ENCODE peak calls at places on chromosome 4, in nine cellular contexts. V is suprapubic skin, M is thyroid gland, A is ovary, E is NB4, B is breast epithelium, T is A549, D is upper lobe of left lung, P is testis. L is an unnamed sample.

GRCh38 chr4:163587867-163588266 is 93.4 kb downstream of the TMA16 start:
- DNase-seq in V (no peak), A (no peak), D (no peak), E (peak), T (no peak), P (no peak), B (no peak), M (no peak), L (no peak)

GRCh38 chr4:108113229-108113628 is 55.5 kb downstream of the LEF1 start:
- DNase-seq in M (peak), T (no peak), B (no peak), A (no peak), E (no peak), P (no peak), V (no peak), D (no peak), L (no peak)

GRCh38 chr4:147825451-147826287 is 93.8 kb downstream of the ARHGAP10 start:
- DNase-seq in B (peak), M (peak), T (no peak), A (peak), P (peak), E (no peak), V (no peak), D (no peak), L (no peak)

GRCh38 chr4:185469539-185470154 is 1.9 kb downstream of the CCDC110 start:
- DNase-seq in E (no peak), B (no peak), A (peak), T (no peak), V (no peak), P (no peak), M (no peak), D (no peak), L (no peak)

GRCh38 chr4:183718876-183719275 is 59.8 kb downstream of the TRAPPC11 start:
- DNase-seq in T (no peak), D (no peak), V (no peak), M (no peak), P (no peak), E (no peak), B (no peak), A (no peak), L (no peak)

GRCh38 chr4:185054257-185054656 is 36.0 kb downstream of the HELT start:
- DNase-seq in B (no peak), D (no peak), V (no peak), A (no peak), P (no peak), E (no peak), M (no peak), T (no peak), L (no peak)

GRCh38 chr4:87354168-87355102 is 31.8 kb upstream of the HSD17B13 start:
- DNase-seq in M (no peak), V (no peak), B (no peak), E (no peak), P (no peak), T (no peak), A (no peak), D (peak), L (no peak)

GRCh38 chr4:73729534-73730165 is 10.7 kb upstream of the CXCL8 start:
- DNase-seq in D (peak), A (peak), P (peak), M (peak), B (peak), E (peak), T (peak), V (peak), L (peak)

GRCh38 chr4:65831828-65832227 is 161.5 kb upstream of the EPHA5 start:
- DNase-seq in A (no peak), T (no peak), P (no peak), B (no peak), V (no peak), M (no peak), E (no peak), D (no peak), L (no peak)

GRCh38 chr4:20026456-20026855 is 225.2 kb upstream of the SLIT2 start:
- DNase-seq in E (no peak), A (no peak), P (no peak), B (no peak), D (no peak), V (no peak), M (no peak), T (no peak), L (no peak)

GRCh38 chr4:4840351-4840750 is 19.1 kb upstream of the MSX1 start:
- DNase-seq in T (no peak), D (no peak), A (no peak), M (no peak), P (no peak), B (no peak), E (no peak), V (no peak), L (peak)

GRCh38 chr4:36317731-36318130 is 36.3 kb downstream of the DTHD1 start:
- DNase-seq in E (no peak), V (no peak), B (no peak), A (no peak), M (no peak), D (no peak), T (no peak), P (no peak), L (no peak)

GRCh38 chr4:5166377-5166776 is 115.1 kb downstream of the STK32B start:
- DNase-seq in E (no peak), T (no peak), B (no peak), M (no peak), V (no peak), P (no peak), D (no peak), A (no peak), L (no peak)

GRCh38 chr4:170243662-170244288 is 154.0 kb upstream of the AADAT start:
- DNase-seq in B (no peak), D (no peak), P (no peak), A (no peak), E (no peak), V (no peak), M (no peak), T (no peak), L (no peak)

GRCh38 chr4:158446106-158446505 is 75.6 kb upstream of the RXFP1 start:
- DNase-seq in A (no peak), P (no peak), D (no peak), V (no peak), B (no peak), T (no peak), E (no peak), M (no peak), L (no peak)

GRCh38 chr4:183362916-183363542 is 40.8 kb upstream of the CLDN24 start:
- DNase-seq in M (no peak), P (no peak), T (no peak), D (no peak), V (peak), B (no peak), A (no peak), E (no peak), L (no peak)

GRCh38 chr4:1011022-1011694 is at the start of gene FGFRL1:
- DNase-seq in E (peak), T (peak), M (peak), A (peak), V (peak), B (peak), D (peak), P (peak), L (peak)

GRCh38 chr4:31461425-31461824 is 741.3 kb downstream of the PCDH7 start:
- DNase-seq in V (no peak), M (no peak), A (no peak), P (no peak), D (no peak), E (no peak), B (no peak), T (no peak), L (no peak)

GRCh38 chr4:155758500-155759371 is at the start of gene GUCY1B1:
- DNase-seq in A (peak), M (peak), D (peak), P (peak), E (no peak), B (peak), V (peak), T (peak), L (peak)

GRCh38 chr4:102616661-102617060 is 115.5 kb downstream of the NFKB1 start:
- DNase-seq in M (no peak), D (no peak), P (no peak), V (no peak), E (no peak), A (no peak), B (no peak), T (no peak), L (no peak)

GRCh38 chr4:66554844-66555243 is 884.6 kb upstream of the EPHA5 start:
- DNase-seq in T (no peak), A (no peak), V (no peak), P (no peak), B (no peak), E (no peak), D (no peak), M (no peak), L (no peak)

GRCh38 chr4:27121830-27122229 is 261.2 kb downstream of the STIM2 start:
- DNase-seq in M (no peak), A (no peak), E (no peak), P (no peak), V (no peak), B (no peak), D (no peak), T (no peak), L (no peak)

GRCh38 chr4:8274772-8275241 is 5.3 kb downstream of the HTRA3 start:
- DNase-seq in B (peak), D (peak), V (peak), M (peak), E (peak), T (no peak), A (peak), P (peak), L (peak)

GRCh38 chr4:176198316-176198903 is 3.0 kb upstream of the SPATA4 start:
- DNase-seq in D (peak), M (no peak), A (no peak), E (no peak), V (no peak), T (no peak), P (no peak), B (no peak), L (no peak)

GRCh38 chr4:140152015-140152703 is 1.8 kb downstream of the MAML3 start:
- DNase-seq in V (peak), P (peak), E (no peak), T (peak), D (peak), M (peak), A (peak), B (no peak), L (peak)

GRCh38 chr4:173270312-173271027 is 63.7 kb downstream of the HMGB2 start:
- DNase-seq in B (no peak), M (no peak), E (no peak), P (peak), D (no peak), T (no peak), A (no peak), V (no peak), L (no peak)

GRCh38 chr4:120869511-120870278 is 52.8 kb downstream of the PRDM5 start:
- DNase-seq in A (no peak), T (no peak), D (no peak), P (no peak), E (no peak), B (no peak), M (no peak), V (no peak), L (no peak)

GRCh38 chr4:27720010-27720766 is 859.5 kb downstream of the STIM2 start:
- DNase-seq in A (no peak), P (no peak), T (no peak), V (no peak), E (no peak), M (no peak), B (no peak), D (no peak), L (no peak)

GRCh38 chr4:48196758-48197504 is 62.9 kb upstream of the TXK start:
- DNase-seq in M (no peak), B (no peak), E (no peak), P (no peak), D (no peak), V (no peak), A (no peak), T (no peak), L (no peak)

GRCh38 chr4:56681158-56681848 is at the start of gene HOPX:
- DNase-seq in T (no peak), B (peak), E (peak), M (peak), P (peak), A (no peak), D (peak), V (no peak), L (peak)

GRCh38 chr4:7929530-7929951 is 10.1 kb downstream of the AFAP1 start:
- DNase-seq in M (peak), P (no peak), E (no peak), A (no peak), B (peak), T (no peak), V (peak), D (peak), L (peak)

GRCh38 chr4:141126769-141127168 is 6.5 kb downstream of the RNF150 start:
- DNase-seq in A (no peak), P (no peak), V (no peak), D (no peak), B (no peak), E (no peak), T (no peak), M (no peak), L (no peak)

GRCh38 chr4:36568575-36568974 is 287.2 kb downstream of the DTHD1 start:
- DNase-seq in V (no peak), D (no peak), B (no peak), P (peak), T (no peak), E (no peak), M (no peak), A (no peak), L (no peak)

GRCh38 chr4:74258949-74259348 is 49.3 kb upstream of the EPGN start:
- DNase-seq in M (peak), T (no peak), E (no peak), A (no peak), P (peak), D (no peak), V (no peak), B (no peak), L (no peak)

GRCh38 chr4:154529737-154530136 is 20.5 kb downstream of the PLRG1 start:
- DNase-seq in V (no peak), D (no peak), B (peak), A (no peak), E (no peak), P (no peak), M (peak), T (no peak), L (no peak)

GRCh38 chr4:158788608-158789007 is 19.8 kb downstream of the FNIP2 start:
- DNase-seq in P (no peak), V (no peak), A (no peak), M (no peak), E (no peak), B (no peak), D (no peak), T (no peak), L (no peak)

GRCh38 chr4:38940476-38940875 is 72.9 kb downstream of the FAM114A1 start:
- DNase-seq in B (no peak), P (no peak), T (no peak), D (no peak), V (no peak), M (no peak), E (no peak), A (no peak), L (no peak)
- H3K4me3 ChIP-seq in B (no peak), P (no peak), T (no peak), D (no peak), V (no peak), M (no peak), E (no peak), A (no peak), L (no peak)

GRCh38 chr4:41992967-41993857 is 2.9 kb downstream of the SLC30A9 start:
- DNase-seq in B (no peak), D (no peak), M (no peak), P (no peak), T (no peak), A (no peak), E (peak), V (no peak), L (no peak)

GRCh38 chr4:41991916-41992767 is 1.8 kb downstream of the SLC30A9 start:
- DNase-seq in T (peak), E (peak), A (no peak), D (no peak), M (no peak), V (no peak), P (no peak), B (no peak), L (no peak)

GRCh38 chr4:41990029-41990382 is 324 bp upstream of the SLC30A9 start:
- DNase-seq in M (no peak), E (no peak), B (no peak), D (no peak), P (no peak), T (peak), A (no peak), V (no peak), L (no peak)

GRCh38 chr4:41994461-41994860 is 4.1 kb downstream of the SLC30A9 start:
- DNase-seq in V (no peak), P (no peak), E (peak), T (no peak), B (no peak), A (no peak), D (no peak), M (no peak), L (no peak)

DNA sequence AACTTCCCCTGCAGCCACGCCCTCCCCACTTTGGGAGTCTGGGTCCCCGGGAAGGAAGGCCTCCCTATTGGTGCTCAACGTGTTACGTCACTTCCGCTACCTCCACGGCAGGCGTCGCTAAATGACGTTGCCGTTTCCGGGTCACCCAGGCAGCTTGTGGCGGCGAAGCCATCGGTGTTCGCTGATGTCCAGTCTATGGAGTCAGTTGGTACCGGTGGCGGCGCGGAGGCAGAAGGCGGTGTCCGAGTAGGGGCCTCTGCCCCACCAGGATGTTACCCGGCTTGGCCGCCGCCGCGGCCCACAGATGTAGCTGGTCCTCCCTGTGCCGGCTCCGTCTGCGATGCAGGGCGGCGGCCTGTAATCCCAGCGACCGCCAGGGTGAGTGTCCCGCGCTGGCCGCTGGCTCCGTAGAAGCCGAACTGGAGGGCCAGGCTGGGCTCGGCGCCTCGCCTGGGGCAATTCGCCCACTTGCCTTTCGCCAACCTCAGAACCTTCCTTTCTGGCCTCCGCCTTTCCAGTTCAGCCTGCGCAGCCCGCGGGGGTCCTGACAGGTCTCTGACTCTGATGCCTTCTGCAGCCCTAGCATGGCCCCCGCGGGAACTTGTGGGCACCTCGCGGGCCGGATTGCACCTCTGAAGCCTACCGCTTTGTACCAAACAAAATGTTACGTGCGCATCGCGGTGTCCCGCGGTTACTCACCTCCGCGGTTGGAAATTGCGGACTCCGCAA is at the start of gene SLC30A9:
- DNase-seq in M (peak), A (peak), P (peak), T (peak), D (peak), V (peak), B (peak), E (peak), L (peak)
- TF ChIP-seq POLR2A in M (peak), A (peak), P (peak), T (peak), D (peak), V (peak), B (peak), E (peak), L (no peak)

GRCh38 chr4:180281726-180282125 is 1961.5 kb upstream of the TENM3 start:
- DNase-seq in T (no peak), A (no peak), V (no peak), E (no peak), M (no peak), P (no peak), B (no peak), D (no peak), L (no peak)

GRCh38 chr4:180285796-180286195 is 1957.4 kb upstream of the TENM3 start:
- DNase-seq in D (no peak), V (no peak), E (no peak), A (no peak), P (no peak), T (no peak), B (no peak), M (no peak), L (no peak)

GRCh38 chr4:180280076-180280475 is 1963.1 kb upstream of the TENM3 start:
- DNase-seq in T (no peak), V (no peak), D (no peak), P (no peak), A (no peak), M (no peak), E (no peak), B (no peak), L (no peak)

DNA sequence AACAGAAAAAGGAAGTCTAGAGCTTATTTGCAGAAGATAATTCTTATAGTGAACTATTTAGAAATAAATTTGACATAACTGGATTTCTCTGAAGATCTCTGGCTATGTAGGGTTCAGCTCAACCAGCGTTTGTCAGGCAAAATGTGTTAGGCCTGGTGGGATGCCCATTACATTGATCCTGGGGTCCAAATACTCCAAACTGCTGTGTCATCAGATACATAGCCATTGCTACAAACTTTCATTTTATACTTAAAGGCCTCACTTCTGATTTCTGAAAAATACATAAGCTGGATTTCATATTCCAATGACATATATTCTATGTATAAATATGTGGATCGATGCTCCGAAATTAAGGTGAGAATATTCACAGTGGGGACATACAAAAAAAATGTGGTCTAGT is 1958.9 kb upstream of the TENM3 start:
- DNase-seq in V (no peak), D (no peak), T (no peak), B (no peak), E (no peak), P (no peak), A (no peak), M (no peak), L (no peak)
- TF ChIP-seq CTCF in V (no peak), D (no peak), T (no peak), B (no peak), E (no peak), P (no peak), A (no peak), M (no peak), L (no peak)

DNA sequence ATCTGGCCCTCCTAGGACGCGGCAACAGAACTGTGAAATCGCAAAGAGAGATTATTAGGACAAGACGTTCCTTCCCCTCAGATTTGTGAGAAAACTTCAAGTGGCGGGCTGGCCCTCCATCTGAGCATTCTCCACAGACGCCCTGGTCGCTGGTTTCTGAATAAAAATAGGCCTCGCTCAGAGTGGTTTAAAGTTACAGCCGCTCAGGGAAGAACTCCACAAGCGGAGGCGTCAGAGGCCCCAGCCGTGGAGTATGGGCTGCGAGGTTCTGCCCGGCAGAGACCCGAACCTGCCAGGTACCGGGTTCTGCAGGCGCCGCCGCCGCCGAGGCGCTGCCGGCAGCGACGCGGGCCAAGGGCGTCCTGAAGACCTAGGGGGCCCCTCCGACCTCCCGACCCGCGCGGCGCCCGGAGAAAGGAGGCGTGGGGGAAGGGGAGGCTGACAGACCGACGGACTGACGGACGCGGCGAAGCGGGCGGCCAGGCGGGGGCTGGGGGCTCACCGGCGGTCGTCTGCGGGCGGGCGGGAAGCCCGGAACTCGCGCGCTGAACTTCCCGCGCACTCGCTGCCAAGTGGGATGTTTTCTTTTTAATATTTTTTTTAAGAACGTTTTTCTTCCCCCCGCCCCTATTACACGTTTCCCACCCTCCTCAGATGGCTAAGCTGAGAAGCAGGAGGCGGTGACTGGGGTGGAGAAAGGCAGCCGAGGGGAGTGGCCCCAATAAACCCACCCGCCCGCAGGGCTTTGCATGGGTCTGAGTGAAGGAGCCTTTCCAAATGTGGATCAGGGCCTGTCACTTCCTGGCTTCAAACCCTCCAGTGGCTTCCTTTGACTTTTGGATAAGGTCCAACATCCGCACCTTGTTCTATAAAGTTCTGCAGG is at the start of gene PABPC4L:
- DNase-seq in V (peak), E (no peak), B (no peak), A (peak), D (peak), P (peak), T (peak), M (peak), L (no peak)
- H3K4me3 ChIP-seq in V (peak), E (no peak), B (peak), A (peak), D (peak), P (peak), T (peak), M (peak), L (peak)

GRCh38 chr4:24794916-24795665 is at the start of gene SOD3:
- DNase-seq in M (peak), E (no peak), V (peak), B (peak), A (peak), T (no peak), D (peak), P (peak), L (peak)
- TF ChIP-seq POLR2A in M (peak), E (no peak), V (peak), B (no peak), A (peak), T (no peak), D (peak), P (no peak), L (no peak)

L was measured in lower leg skin.